ENCODE peak calls at places on chromosomes 13 and 19, in five cellular contexts. One of them, this sample, is unnamed.

GRCh38 chr13:24083722-24084421 is 76.6 kb upstream of the SPATA13 start:
- DNase-seq in lung: no peak
- DNase-seq in cardiac fibroblast: no peak
- DNase-seq in AG09309: no peak
- DNase-seq in vagina: no peak
- DNase-seq in this sample: no peak

GRCh38 chr19:54422136-54422535 is 6.9 kb downstream of the TTYH1 start:
- DNase-seq in lung: no peak
- DNase-seq in cardiac fibroblast: no peak
- DNase-seq in AG09309: no peak
- DNase-seq in vagina: no peak
- DNase-seq in this sample: no peak

GRCh38 chr19:29741776-29742175 is 26.7 kb upstream of the C19orf12 start:
- DNase-seq in lung: no peak
- DNase-seq in cardiac fibroblast: no peak
- DNase-seq in AG09309: no peak
- DNase-seq in vagina: no peak
- DNase-seq in this sample: no peak

GRCh38 chr19:4717191-4717965 is 6.3 kb downstream of the DPP9 start:
- DNase-seq in lung: peak; percentile 73
- DNase-seq in cardiac fibroblast: peak; percentile 95
- DNase-seq in AG09309: no peak
- DNase-seq in vagina: no peak
- DNase-seq in this sample: peak; percentile 80

GRCh38 chr13:36904219-36904618 is 15.8 kb downstream of the SMAD9 start:
- DNase-seq in lung: no peak
- DNase-seq in cardiac fibroblast: no peak
- DNase-seq in AG09309: no peak
- DNase-seq in vagina: no peak
- DNase-seq in this sample: no peak

GRCh38 chr13:18952225-18953016 is 229.2 kb downstream of the TUBA3C start:
- DNase-seq in lung: no peak
- DNase-seq in cardiac fibroblast: no peak
- DNase-seq in AG09309: no peak
- DNase-seq in vagina: no peak
- DNase-seq in this sample: no peak

GRCh38 chr19:19745496-19746285 is 12.8 kb upstream of the ZNF14 start:
- DNase-seq in lung: peak; percentile 20
- DNase-seq in cardiac fibroblast: no peak
- DNase-seq in AG09309: no peak
- DNase-seq in vagina: peak; percentile 92
- DNase-seq in this sample: no peak

GRCh38 chr13:45298206-45298505 is 42.8 kb downstream of the TPT1 start:
- DNase-seq in lung: no peak
- DNase-seq in cardiac fibroblast: no peak
- DNase-seq in AG09309: no peak
- DNase-seq in vagina: no peak
- DNase-seq in this sample: no peak

GRCh38 chr19:40778865-40779284 is 828 bp downstream of the RAB4B start:
- DNase-seq in lung: no peak
- DNase-seq in cardiac fibroblast: peak; percentile 42
- DNase-seq in AG09309: no peak
- DNase-seq in vagina: no peak
- DNase-seq in this sample: no peak

GRCh38 chr19:4199699-4200293 is 17.3 kb downstream of the ANKRD24 start:
- DNase-seq in lung: no peak
- DNase-seq in cardiac fibroblast: no peak
- DNase-seq in AG09309: no peak
- DNase-seq in vagina: no peak
- DNase-seq in this sample: no peak

DNA sequence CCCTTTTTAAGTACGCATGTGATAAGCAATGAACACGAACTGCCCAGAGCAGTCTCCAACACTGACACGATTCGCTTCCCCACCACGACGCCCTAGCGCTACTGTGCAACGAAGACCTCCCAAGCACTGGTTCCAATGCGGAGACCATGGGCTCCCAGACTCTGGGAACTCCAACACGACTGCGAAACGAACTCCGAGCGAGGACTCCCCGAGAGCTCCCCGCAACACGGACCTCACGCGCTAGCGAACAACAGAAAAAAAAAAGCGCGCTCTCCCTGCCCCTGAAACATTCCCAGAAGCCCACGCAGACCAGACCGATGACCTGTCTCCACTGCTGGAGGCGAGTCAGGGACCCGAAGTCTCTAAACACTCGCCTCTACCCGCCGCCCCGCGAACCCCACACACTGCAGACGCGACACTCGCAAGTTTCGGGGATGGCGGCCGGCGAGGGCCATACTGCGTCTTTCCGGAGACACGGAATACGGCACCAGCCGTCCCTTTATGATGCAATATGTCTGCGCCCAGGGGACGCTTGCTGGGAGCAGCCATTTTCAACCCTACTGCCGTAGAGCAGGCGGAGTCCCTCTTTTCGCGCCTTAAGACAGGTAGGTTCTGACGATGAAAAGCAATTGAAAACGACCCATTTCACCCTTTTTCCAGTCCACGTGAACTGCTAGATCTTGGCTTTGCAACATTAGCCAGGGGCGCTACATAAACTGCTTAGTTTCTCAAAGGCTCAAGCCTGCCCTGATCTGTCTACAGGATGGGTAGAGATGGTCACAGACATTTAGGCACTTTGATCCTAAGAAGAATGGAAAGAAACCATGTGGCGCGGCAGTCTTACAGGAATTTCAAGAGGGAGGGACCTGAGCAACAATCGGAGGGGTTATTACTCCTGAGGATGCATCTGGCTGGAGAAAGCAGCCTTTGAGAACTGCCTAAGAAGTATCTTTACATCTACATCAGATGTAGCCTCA is at the start of gene ZNF577:
- DNase-seq in lung: peak; percentile 77
- DNase-seq in cardiac fibroblast: peak; percentile 95
- DNase-seq in AG09309: peak; percentile 70
- DNase-seq in vagina: no peak
- DNase-seq in this sample: no peak
- TF ChIP-seq CTCF in lung: no peak
- TF ChIP-seq CTCF in cardiac fibroblast: no peak
- TF ChIP-seq CTCF in AG09309: no peak
- TF ChIP-seq CTCF in vagina: no peak
- TF ChIP-seq CTCF in this sample: no peak

GRCh38 chr19:48737360-48737998 is 2.9 kb downstream of the RASIP1 start:
- DNase-seq in lung: no peak
- DNase-seq in cardiac fibroblast: no peak
- DNase-seq in AG09309: no peak
- DNase-seq in vagina: no peak
- DNase-seq in this sample: no peak

GRCh38 chr19:48740705-48741030 is 258 bp upstream of the RASIP1 start:
- DNase-seq in lung: no peak
- DNase-seq in cardiac fibroblast: no peak
- DNase-seq in AG09309: no peak
- DNase-seq in vagina: no peak
- DNase-seq in this sample: no peak

GRCh38 chr19:48739400-48739825 is 997 bp downstream of the RASIP1 start:
- DNase-seq in lung: no peak
- DNase-seq in cardiac fibroblast: no peak
- DNase-seq in AG09309: no peak
- DNase-seq in vagina: no peak
- DNase-seq in this sample: no peak

GRCh38 chr19:48739835-48740704 is at the start of gene RASIP1:
- DNase-seq in lung: peak; percentile 57
- DNase-seq in cardiac fibroblast: no peak
- DNase-seq in AG09309: no peak
- DNase-seq in vagina: no peak
- DNase-seq in this sample: no peak

GRCh38 chr19:48738557-48739399 is 1.6 kb downstream of the RASIP1 start:
- DNase-seq in lung: peak; percentile 94
- DNase-seq in cardiac fibroblast: peak; percentile 69
- DNase-seq in AG09309: no peak
- DNase-seq in vagina: no peak
- DNase-seq in this sample: peak; percentile 87
- TF ChIP-seq CTCF in lung: peak; percentile 32
- TF ChIP-seq CTCF in cardiac fibroblast: no peak
- TF ChIP-seq CTCF in AG09309: peak; percentile 15
- TF ChIP-seq CTCF in vagina: no peak
- TF ChIP-seq CTCF in this sample: peak; percentile 27

DNA sequence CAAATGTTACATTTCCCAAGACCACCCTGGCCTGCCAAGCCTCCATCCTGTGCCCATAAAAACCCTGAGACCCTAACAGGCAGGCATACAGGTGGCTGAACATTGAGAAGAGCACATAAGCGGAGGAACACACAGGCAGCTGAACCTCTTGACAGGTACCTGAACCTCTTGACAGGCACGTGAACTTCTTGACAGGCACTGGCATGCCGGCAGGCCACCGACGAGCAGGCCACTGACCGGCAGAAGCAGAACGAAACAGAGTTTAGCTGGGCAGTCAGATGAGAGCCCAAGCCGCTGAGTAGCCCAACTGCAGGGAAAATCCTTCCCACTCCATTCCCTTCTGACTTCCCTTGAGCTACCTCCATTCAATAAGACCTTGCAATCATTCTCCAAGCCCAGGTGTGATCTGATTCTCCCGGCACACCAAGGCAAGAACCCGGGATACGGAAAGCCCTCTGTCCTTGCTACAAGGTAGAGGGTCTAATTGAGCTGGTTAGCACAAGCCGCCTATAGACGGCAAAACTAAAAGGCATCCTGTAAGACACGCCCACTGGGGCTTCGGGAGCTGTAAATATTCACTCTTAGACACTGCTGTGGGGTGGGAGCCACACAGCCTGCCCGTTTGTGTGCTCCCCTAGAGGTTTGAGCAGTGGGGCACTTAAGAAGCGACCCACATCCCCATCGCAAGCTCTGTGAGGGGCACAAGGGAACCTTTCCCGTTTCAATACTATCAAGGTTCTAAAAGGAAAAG is 2613.9 kb upstream of the PCDH20 start:
- DNase-seq in lung: peak; percentile 37
- DNase-seq in cardiac fibroblast: no peak
- DNase-seq in AG09309: no peak
- DNase-seq in vagina: no peak
- DNase-seq in this sample: no peak
- TF ChIP-seq CTCF in lung: no peak
- TF ChIP-seq CTCF in cardiac fibroblast: no peak
- TF ChIP-seq CTCF in AG09309: no peak
- TF ChIP-seq CTCF in vagina: no peak
- TF ChIP-seq CTCF in this sample: no peak

GRCh38 chr19:51810228-51810627 is 15.3 kb downstream of the FPR3 start:
- DNase-seq in lung: no peak
- DNase-seq in cardiac fibroblast: peak; percentile 32
- DNase-seq in AG09309: no peak
- DNase-seq in vagina: no peak
- DNase-seq in this sample: peak; percentile 71
- TF ChIP-seq CTCF in lung: no peak
- TF ChIP-seq CTCF in cardiac fibroblast: no peak
- TF ChIP-seq CTCF in AG09309: peak; percentile 36
- TF ChIP-seq CTCF in vagina: no peak
- TF ChIP-seq CTCF in this sample: peak; percentile 61

GRCh38 chr19:35657904-35658700 is 8.2 kb upstream of the UPK1A start:
- DNase-seq in lung: no peak
- DNase-seq in cardiac fibroblast: no peak
- DNase-seq in AG09309: no peak
- DNase-seq in vagina: no peak
- DNase-seq in this sample: peak; percentile 18
- TF ChIP-seq CTCF in lung: no peak
- TF ChIP-seq CTCF in cardiac fibroblast: peak; percentile 13
- TF ChIP-seq CTCF in AG09309: no peak
- TF ChIP-seq CTCF in vagina: no peak
- TF ChIP-seq CTCF in this sample: peak; percentile 20

GRCh38 chr13:108478179-108478578 is 151.2 kb upstream of the MYO16 start:
- DNase-seq in lung: no peak
- DNase-seq in cardiac fibroblast: no peak
- DNase-seq in AG09309: no peak
- DNase-seq in vagina: no peak
- DNase-seq in this sample: no peak

GRCh38 chr13:108470921-108471320 is 158.5 kb upstream of the MYO16 start:
- DNase-seq in lung: no peak
- DNase-seq in cardiac fibroblast: no peak
- DNase-seq in AG09309: no peak
- DNase-seq in vagina: no peak
- DNase-seq in this sample: no peak

DNA sequence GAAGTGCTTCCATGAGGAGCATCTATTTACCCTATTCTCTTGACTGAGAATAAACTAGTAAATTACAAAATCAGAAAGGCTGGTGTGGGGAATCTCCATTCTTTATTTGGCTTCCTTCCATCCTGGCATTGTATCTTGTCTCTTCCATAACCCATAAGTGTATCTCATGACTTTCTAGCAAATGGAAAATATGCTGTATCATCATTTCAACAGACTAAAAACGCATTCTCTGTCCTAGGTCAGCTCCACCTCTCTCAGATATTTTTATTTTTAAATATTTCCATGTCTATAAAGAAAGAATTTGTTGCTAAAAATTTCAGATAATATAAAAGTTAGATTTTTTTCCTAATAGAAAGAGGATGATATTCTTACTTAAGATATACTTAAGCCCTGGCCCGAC is 154.2 kb upstream of the MYO16 start:
- DNase-seq in lung: no peak
- DNase-seq in cardiac fibroblast: no peak
- DNase-seq in AG09309: no peak
- DNase-seq in vagina: no peak
- DNase-seq in this sample: no peak
- TF ChIP-seq CTCF in lung: no peak
- TF ChIP-seq CTCF in cardiac fibroblast: no peak
- TF ChIP-seq CTCF in AG09309: no peak
- TF ChIP-seq CTCF in vagina: no peak
- TF ChIP-seq CTCF in this sample: no peak

GRCh38 chr13:78317030-78317429 is 286.3 kb downstream of the POU4F1 start:
- DNase-seq in lung: no peak
- DNase-seq in cardiac fibroblast: peak; percentile 38
- DNase-seq in AG09309: no peak
- DNase-seq in vagina: no peak
- DNase-seq in this sample: peak; percentile 4
- TF ChIP-seq CTCF in lung: no peak
- TF ChIP-seq CTCF in cardiac fibroblast: peak; percentile 44
- TF ChIP-seq CTCF in AG09309: no peak
- TF ChIP-seq CTCF in vagina: peak; percentile 24
- TF ChIP-seq CTCF in this sample: peak; percentile 42

This sample was measured in PC-3.